ENCODE peak calls at places on chromosomes 13 and 19, in nine cellular contexts. One of them, this sample, is unnamed.

GRCh38 chr13:91017669-91018053 is 329.8 kb upstream of the MIR17HG start:
- DNase-seq in adrenal gland: no peak
- DNase-seq in A549: peak; percentile 1
- DNase-seq in pancreas: no peak
- DNase-seq in tibial artery: no peak
- DNase-seq in tibial nerve: no peak
- DNase-seq in PC-3: peak; percentile 61
- DNase-seq in cardiac muscle cell: peak; percentile 9
- DNase-seq in right atrium auricular region: no peak
- DNase-seq in this sample: no peak

GRCh38 chr13:95734124-95734523 is 57.2 kb downstream of the DNAJC3 start:
- DNase-seq in adrenal gland: no peak
- DNase-seq in right atrium auricular region: no peak
- DNase-seq in pancreas: no peak
- DNase-seq in tibial artery: no peak
- DNase-seq in PC-3: no peak
- DNase-seq in A549: no peak
- DNase-seq in cardiac muscle cell: no peak
- DNase-seq in tibial nerve: no peak
- DNase-seq in this sample: no peak

GRCh38 chr19:57263244-57263643 is 17.0 kb upstream of the ZNF460 start:
- DNase-seq in PC-3: no peak
- DNase-seq in cardiac muscle cell: no peak
- DNase-seq in pancreas: no peak
- DNase-seq in adrenal gland: no peak
- DNase-seq in A549: no peak
- DNase-seq in tibial nerve: no peak
- DNase-seq in right atrium auricular region: no peak
- DNase-seq in tibial artery: no peak
- DNase-seq in this sample: no peak

GRCh38 chr13:52195052-52195837 is 35.8 kb upstream of the NEK3 start:
- DNase-seq in cardiac muscle cell: peak; percentile 93
- DNase-seq in A549: no peak
- DNase-seq in pancreas: peak; percentile 79
- DNase-seq in PC-3: peak; percentile 9
- DNase-seq in tibial artery: peak; percentile 86
- DNase-seq in tibial nerve: peak; percentile 50
- DNase-seq in adrenal gland: peak; percentile 92
- DNase-seq in right atrium auricular region: peak; percentile 91
- DNase-seq in this sample: peak; percentile 69

GRCh38 chr19:35704218-35704617 is at the start of gene ZBTB32:
- DNase-seq in adrenal gland: peak; percentile 54
- DNase-seq in right atrium auricular region: no peak
- DNase-seq in tibial nerve: no peak
- DNase-seq in cardiac muscle cell: peak; percentile 69
- DNase-seq in tibial artery: no peak
- DNase-seq in PC-3: no peak
- DNase-seq in A549: no peak
- DNase-seq in pancreas: no peak
- DNase-seq in this sample: no peak

GRCh38 chr13:86585826-86586225 is 786.6 kb upstream of the SLITRK6 start:
- DNase-seq in PC-3: peak; percentile 10
- DNase-seq in tibial artery: peak; percentile 27
- DNase-seq in adrenal gland: peak; percentile 68
- DNase-seq in tibial nerve: peak; percentile 13
- DNase-seq in cardiac muscle cell: peak; percentile 95
- DNase-seq in A549: no peak
- DNase-seq in right atrium auricular region: no peak
- DNase-seq in pancreas: no peak
- DNase-seq in this sample: no peak

GRCh38 chr19:1856698-1857603 is 6.4 kb downstream of the KLF16 start:
- DNase-seq in tibial artery: peak; percentile 76
- DNase-seq in adrenal gland: peak; percentile 94
- DNase-seq in PC-3: peak; percentile 44
- DNase-seq in pancreas: peak; percentile 83
- DNase-seq in tibial nerve: peak; percentile 50
- DNase-seq in right atrium auricular region: peak; percentile 91
- DNase-seq in A549: peak; percentile 71
- DNase-seq in cardiac muscle cell: peak; percentile 85
- DNase-seq in this sample: peak; percentile 85

GRCh38 chr19:1270854-1271527 is 1.9 kb downstream of the CIRBP start:
- DNase-seq in A549: no peak
- DNase-seq in pancreas: peak; percentile 47
- DNase-seq in tibial nerve: no peak
- DNase-seq in PC-3: no peak
- DNase-seq in tibial artery: no peak
- DNase-seq in adrenal gland: peak; percentile 43
- DNase-seq in right atrium auricular region: no peak
- DNase-seq in cardiac muscle cell: no peak
- DNase-seq in this sample: no peak

GRCh38 chr13:21203132-21203531 is 26.7 kb downstream of the MRPL57 start:
- DNase-seq in PC-3: peak; percentile 51
- DNase-seq in pancreas: no peak
- DNase-seq in right atrium auricular region: no peak
- DNase-seq in adrenal gland: no peak
- DNase-seq in A549: no peak
- DNase-seq in cardiac muscle cell: no peak
- DNase-seq in tibial artery: no peak
- DNase-seq in tibial nerve: no peak
- DNase-seq in this sample: no peak

GRCh38 chr19:54188224-54188871 is 1.0 kb downstream of the MBOAT7 start:
- DNase-seq in PC-3: peak; percentile 54
- DNase-seq in A549: no peak
- DNase-seq in pancreas: no peak
- DNase-seq in cardiac muscle cell: peak; percentile 50
- DNase-seq in right atrium auricular region: no peak
- DNase-seq in tibial artery: no peak
- DNase-seq in adrenal gland: no peak
- DNase-seq in tibial nerve: no peak
- DNase-seq in this sample: peak; percentile 47

GRCh38 chr19:48644839-48645651 is 942 bp downstream of the CA11 start:
- DNase-seq in adrenal gland: peak; percentile 86
- DNase-seq in pancreas: peak; percentile 68
- DNase-seq in right atrium auricular region: peak; percentile 87
- DNase-seq in PC-3: peak; percentile 63
- DNase-seq in tibial nerve: peak; percentile 84
- DNase-seq in tibial artery: peak; percentile 85
- DNase-seq in A549: peak; percentile 86
- DNase-seq in cardiac muscle cell: peak; percentile 86
- DNase-seq in this sample: peak; percentile 80

DNA sequence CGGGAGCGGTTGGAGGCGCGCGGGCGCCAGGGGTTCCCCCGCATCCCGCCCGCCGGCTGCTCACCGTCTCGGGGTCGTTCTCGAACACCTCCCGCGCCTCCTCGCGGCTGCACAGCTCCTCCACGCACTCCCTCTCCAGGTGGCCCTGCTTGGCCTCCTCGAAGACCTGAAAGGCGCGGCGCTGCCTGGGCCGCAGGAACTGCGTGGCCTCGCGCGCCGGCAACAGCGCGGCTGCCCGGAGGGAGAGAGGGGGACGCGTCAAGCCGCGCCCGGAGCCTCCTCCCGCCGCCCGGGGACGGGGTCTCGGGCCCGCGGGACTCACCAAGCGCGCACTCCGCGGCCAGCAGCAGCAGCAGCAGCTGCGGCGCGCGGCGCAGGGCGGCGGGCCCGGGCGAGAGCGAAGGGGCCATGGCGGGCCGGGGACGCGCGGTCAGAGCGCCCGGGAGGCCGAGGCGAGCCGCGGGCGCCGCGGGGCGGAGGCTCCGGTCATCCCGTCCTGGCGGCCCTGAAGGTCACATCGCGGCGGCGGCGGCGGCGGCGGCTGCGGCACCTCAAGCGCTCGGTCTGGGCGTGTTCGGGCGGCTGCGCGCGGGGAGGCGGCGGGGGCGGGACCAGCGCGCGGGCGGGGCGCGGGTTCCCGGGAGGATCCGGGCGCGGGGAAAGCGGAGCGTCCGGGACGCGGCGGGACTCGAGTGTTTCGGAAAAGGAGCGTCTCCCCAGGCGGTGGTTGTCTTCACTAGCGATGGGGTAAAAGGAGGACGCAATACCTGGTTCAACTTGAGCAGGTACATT is at the start of gene GAS6:
- DNase-seq in pancreas: peak; percentile 60
- DNase-seq in right atrium auricular region: no peak
- DNase-seq in cardiac muscle cell: peak; percentile 31
- DNase-seq in adrenal gland: peak; percentile 52
- DNase-seq in tibial artery: no peak
- DNase-seq in A549: peak; percentile 33
- DNase-seq in tibial nerve: no peak
- DNase-seq in PC-3: peak; percentile 39
- DNase-seq in this sample: no peak
- TF ChIP-seq CTCF in pancreas: no peak
- TF ChIP-seq CTCF in right atrium auricular region: peak; percentile 36
- TF ChIP-seq CTCF in cardiac muscle cell: peak; percentile 3
- TF ChIP-seq CTCF in adrenal gland: no peak
- TF ChIP-seq CTCF in tibial artery: no peak
- TF ChIP-seq CTCF in A549: peak; percentile 20
- TF ChIP-seq CTCF in tibial nerve: no peak
- TF ChIP-seq CTCF in PC-3: no peak
- TF ChIP-seq CTCF in this sample: no peak

GRCh38 chr19:16142032-16142580 is 1.4 kb upstream of the HSH2D start:
- DNase-seq in adrenal gland: no peak
- DNase-seq in tibial artery: no peak
- DNase-seq in right atrium auricular region: no peak
- DNase-seq in cardiac muscle cell: no peak
- DNase-seq in A549: no peak
- DNase-seq in PC-3: no peak
- DNase-seq in pancreas: no peak
- DNase-seq in tibial nerve: no peak
- DNase-seq in this sample: no peak

GRCh38 chr19:16141043-16141442 is 2.4 kb upstream of the HSH2D start:
- DNase-seq in adrenal gland: no peak
- DNase-seq in pancreas: no peak
- DNase-seq in tibial nerve: no peak
- DNase-seq in A549: no peak
- DNase-seq in cardiac muscle cell: no peak
- DNase-seq in right atrium auricular region: no peak
- DNase-seq in PC-3: no peak
- DNase-seq in tibial artery: no peak
- DNase-seq in this sample: no peak

GRCh38 chr19:16146112-16146511 is 2.6 kb downstream of the HSH2D start:
- DNase-seq in right atrium auricular region: no peak
- DNase-seq in cardiac muscle cell: no peak
- DNase-seq in tibial artery: no peak
- DNase-seq in tibial nerve: no peak
- DNase-seq in pancreas: no peak
- DNase-seq in PC-3: no peak
- DNase-seq in A549: no peak
- DNase-seq in adrenal gland: no peak
- DNase-seq in this sample: no peak

GRCh38 chr19:16143399-16144215 is at the start of gene HSH2D:
- DNase-seq in tibial nerve: no peak
- DNase-seq in adrenal gland: peak; percentile 45
- DNase-seq in pancreas: peak; percentile 89
- DNase-seq in right atrium auricular region: no peak
- DNase-seq in tibial artery: no peak
- DNase-seq in cardiac muscle cell: no peak
- DNase-seq in A549: no peak
- DNase-seq in PC-3: peak; percentile 93
- DNase-seq in this sample: peak; percentile 81

GRCh38 chr19:16144216-16144581 is 714 bp downstream of the HSH2D start:
- DNase-seq in cardiac muscle cell: no peak
- DNase-seq in tibial artery: no peak
- DNase-seq in PC-3: no peak
- DNase-seq in tibial nerve: no peak
- DNase-seq in right atrium auricular region: no peak
- DNase-seq in pancreas: no peak
- DNase-seq in adrenal gland: no peak
- DNase-seq in A549: no peak
- DNase-seq in this sample: no peak
- H3K4me3 ChIP-seq in cardiac muscle cell: no peak overlapping the region
- H3K4me3 ChIP-seq in tibial artery: no peak overlapping the region
- H3K4me3 ChIP-seq in PC-3: peak overlapping the region; percentile 60
- H3K4me3 ChIP-seq in tibial nerve: peak overlapping the region; percentile 39
- H3K4me3 ChIP-seq in right atrium auricular region: no peak overlapping the region
- H3K4me3 ChIP-seq in pancreas: no peak overlapping the region
- H3K4me3 ChIP-seq in adrenal gland: no peak overlapping the region
- H3K4me3 ChIP-seq in A549: no peak overlapping the region
- H3K4me3 ChIP-seq in this sample: no peak overlapping the region

GRCh38 chr13:101397742-101398141 is 18.6 kb downstream of the NALCN start:
- DNase-seq in PC-3: peak; percentile 77
- DNase-seq in cardiac muscle cell: no peak
- DNase-seq in pancreas: no peak
- DNase-seq in tibial artery: no peak
- DNase-seq in right atrium auricular region: no peak
- DNase-seq in adrenal gland: no peak
- DNase-seq in tibial nerve: no peak
- DNase-seq in A549: no peak
- DNase-seq in this sample: no peak
- H3K27ac ChIP-seq in PC-3: peak overlapping the region; percentile 42
- H3K27ac ChIP-seq in cardiac muscle cell: no peak overlapping the region
- H3K27ac ChIP-seq in pancreas: no peak overlapping the region
- H3K27ac ChIP-seq in tibial artery: no peak overlapping the region
- H3K27ac ChIP-seq in right atrium auricular region: no peak overlapping the region
- H3K27ac ChIP-seq in adrenal gland: no peak overlapping the region
- H3K27ac ChIP-seq in tibial nerve: no peak overlapping the region
- H3K27ac ChIP-seq in A549: no peak overlapping the region
- H3K27ac ChIP-seq in this sample: no peak overlapping the region

GRCh38 chr19:30696514-30696913 is 324.3 kb downstream of the ZNF536 start:
- DNase-seq in PC-3: no peak
- DNase-seq in cardiac muscle cell: peak; percentile 32
- DNase-seq in tibial nerve: no peak
- DNase-seq in right atrium auricular region: no peak
- DNase-seq in A549: peak; percentile 87
- DNase-seq in tibial artery: no peak
- DNase-seq in pancreas: peak; percentile 50
- DNase-seq in adrenal gland: peak; percentile 35
- DNase-seq in this sample: no peak
- TF ChIP-seq CTCF in PC-3: peak; percentile 25
- TF ChIP-seq CTCF in cardiac muscle cell: peak; percentile 49
- TF ChIP-seq CTCF in tibial nerve: peak; percentile 38
- TF ChIP-seq CTCF in right atrium auricular region: peak; percentile 50
- TF ChIP-seq CTCF in A549: peak; percentile 37
- TF ChIP-seq CTCF in tibial artery: no peak
- TF ChIP-seq CTCF in pancreas: peak; percentile 37
- TF ChIP-seq CTCF in adrenal gland: peak; percentile 23
- TF ChIP-seq CTCF in this sample: no peak

This sample was measured in lung.